ENCODE peak calls at places on chromosomes 12 and 14, in eight cellular contexts. G, N, M, E, T, J, R and L are unnamed samples.

GRCh38 chr12:107992870-107993451 is 136.1 kb upstream of the WSCD2 start:
- DNase-seq in G (no peak), N (peak; percentile 49), M (no peak), E (peak; percentile 89), T (no peak), J (no peak), R (peak; percentile 13), L (no peak)

GRCh38 chr14:77844802-77845201 is 44.9 kb downstream of the ADCK1 start:
- DNase-seq in G (no peak), N (no peak), M (no peak), E (no peak), T (no peak), J (no peak), R (no peak), L (no peak)

GRCh38 chr12:47270782-47271664 is 191.3 kb upstream of the AMIGO2 start:
- DNase-seq in G (no peak), N (no peak), M (no peak), E (no peak), T (no peak), J (no peak), R (no peak), L (no peak)

GRCh38 chr12:11015775-11016430 is 6.5 kb downstream of the TAS2R19 start:
- DNase-seq in G (no peak), N (peak; percentile 85), M (peak; percentile 57), E (no peak), T (no peak), J (no peak), R (no peak), L (no peak)

GRCh38 chr12:128992550-128992949 is 139.3 kb downstream of the GLT1D1 start:
- DNase-seq in G (no peak), N (no peak), M (no peak), E (no peak), T (no peak), J (no peak), R (no peak), L (no peak)

GRCh38 chr12:117039891-117040309 is 59.3 kb downstream of the TESC start:
- DNase-seq in G (peak; percentile 6), N (no peak), M (no peak), E (no peak), T (no peak), J (no peak), R (no peak), L (no peak)

GRCh38 chr14:106286697-106287290 is 760.4 kb downstream of the TMEM121 start:
- DNase-seq in G (no peak), N (no peak), M (no peak), E (peak; percentile 1), T (no peak), J (no peak), R (no peak), L (no peak)

GRCh38 chr12:71665109-71665476 is 992 bp downstream of the THAP2 start:
- DNase-seq in G (no peak), N (peak; percentile 40), M (no peak), E (no peak), T (peak; percentile 27), J (no peak), R (peak; percentile 14), L (no peak)

GRCh38 chr12:46701356-46701755 is 124.4 kb downstream of the SLC38A4 start:
- DNase-seq in G (no peak), N (no peak), M (no peak), E (no peak), T (no peak), J (no peak), R (no peak), L (no peak)

GRCh38 chr12:3421191-3421590 is 69.8 kb upstream of the PRMT8 start:
- DNase-seq in G (no peak), N (no peak), M (no peak), E (peak; percentile 35), T (no peak), J (no peak), R (no peak), L (no peak)

GRCh38 chr14:103899833-103900232 is 28.4 kb upstream of the TDRD9 start:
- DNase-seq in G (no peak), N (no peak), M (no peak), E (no peak), T (no peak), J (no peak), R (no peak), L (no peak)

GRCh38 chr12:176321-177181 is 37.4 kb downstream of the SLC6A12 start:
- DNase-seq in G (no peak), N (peak; percentile 61), M (peak; percentile 75), E (no peak), T (peak; percentile 56), J (no peak), R (peak; percentile 29), L (no peak)

GRCh38 chr12:89347325-89347829 is 4.9 kb downstream of the DUSP6 start:
- DNase-seq in G (no peak), N (no peak), M (no peak), E (no peak), T (no peak), J (no peak), R (no peak), L (no peak)
- H3K27me3 ChIP-seq in G (no peaks in the 10 kb centered on the region), N (no peaks in the 10 kb centered on the region), M (no peaks in the 10 kb centered on the region), E (peaks cover 22% of the 10 kb centered on the region), T (no peaks in the 10 kb centered on the region), J (no peaks in the 10 kb centered on the region), R (no peaks in the 10 kb centered on the region), L (no peaks in the 10 kb centered on the region)

GRCh38 chr14:64644629-64645028 is 59.6 kb upstream of the PLEKHG3 start:
- DNase-seq in G (no peak), N (no peak), M (no peak), E (no peak), T (no peak), J (no peak), R (no peak), L (no peak)

GRCh38 chr14:64654072-64654899 is 49.9 kb upstream of the PLEKHG3 start:
- DNase-seq in G (no peak), N (peak; percentile 60), M (no peak), E (no peak), T (no peak), J (no peak), R (peak; percentile 40), L (no peak)

GRCh38 chr14:64645220-64645891 is 58.9 kb upstream of the PLEKHG3 start:
- DNase-seq in G (no peak), N (peak; percentile 24), M (no peak), E (peak; percentile 97), T (no peak), J (no peak), R (peak; percentile 57), L (no peak)

GRCh38 chr14:64646103-64646502 is 58.1 kb upstream of the PLEKHG3 start:
- DNase-seq in G (no peak), N (no peak), M (no peak), E (peak; percentile 29), T (no peak), J (no peak), R (peak; percentile 30), L (no peak)

DNA sequence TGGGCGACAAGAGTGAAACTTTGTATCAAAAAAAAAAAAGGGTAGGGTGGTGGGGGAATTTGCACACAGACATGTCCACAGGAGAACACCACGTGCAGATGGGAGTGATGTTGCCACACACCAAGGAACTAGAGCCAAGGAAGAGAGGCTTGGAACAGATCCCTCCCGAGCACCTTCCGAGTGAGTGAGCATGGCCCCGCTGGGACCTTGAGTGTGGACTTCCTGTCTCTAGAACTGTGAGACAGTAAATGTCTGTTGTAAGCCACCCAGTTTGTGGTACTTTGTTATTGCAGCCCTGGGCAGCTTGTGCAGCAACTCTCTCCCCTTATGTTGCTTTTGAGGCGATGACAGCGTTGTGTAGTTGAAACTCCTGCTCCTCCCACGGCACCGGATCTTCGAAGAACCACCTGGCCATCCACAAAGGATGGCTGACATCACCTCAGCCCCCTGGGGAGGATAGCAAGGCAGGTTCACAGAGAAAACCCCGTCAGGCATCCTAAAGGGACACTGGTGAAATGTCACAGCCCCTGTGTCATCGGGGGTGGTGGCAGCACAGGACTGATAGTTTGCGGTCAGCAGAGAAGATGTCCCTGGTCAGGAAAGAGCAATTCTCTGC is 54.7 kb upstream of the PLEKHG3 start:
- DNase-seq in G (no peak), N (no peak), M (peak; percentile 20), E (peak; percentile 41), T (no peak), J (no peak), R (peak; percentile 53), L (no peak)
- H3K4me1 ChIP-seq in G (peaks cover 23% of the 10 kb centered on the region), N (peaks cover 56% of the 10 kb centered on the region), M (peaks cover 8% of the 10 kb centered on the region), E (peaks cover 12% of the 10 kb centered on the region), T (peaks cover 12% of the 10 kb centered on the region), J (no peaks in the 10 kb centered on the region), R (peaks cover 12% of the 10 kb centered on the region), L (peaks cover 16% of the 10 kb centered on the region)

GRCh38 chr12:123106640-123107359 is 44.1 kb downstream of the PITPNM2 start:
- DNase-seq in G (peak; percentile 57), N (no peak), M (peak; percentile 30), E (no peak), T (no peak), J (peak; percentile 81), R (no peak), L (no peak)

GRCh38 chr12:123107926-123108681 is 42.8 kb downstream of the PITPNM2 start:
- DNase-seq in G (peak; percentile 56), N (no peak), M (no peak), E (no peak), T (no peak), J (no peak), R (no peak), L (no peak)

GRCh38 chr12:123111498-123112165 is 39.3 kb downstream of the PITPNM2 start:
- DNase-seq in G (no peak), N (no peak), M (no peak), E (no peak), T (no peak), J (no peak), R (no peak), L (no peak)

GRCh38 chr12:123109319-123109772 is 41.5 kb downstream of the PITPNM2 start:
- DNase-seq in G (no peak), N (no peak), M (no peak), E (no peak), T (no peak), J (no peak), R (no peak), L (no peak)

DNA sequence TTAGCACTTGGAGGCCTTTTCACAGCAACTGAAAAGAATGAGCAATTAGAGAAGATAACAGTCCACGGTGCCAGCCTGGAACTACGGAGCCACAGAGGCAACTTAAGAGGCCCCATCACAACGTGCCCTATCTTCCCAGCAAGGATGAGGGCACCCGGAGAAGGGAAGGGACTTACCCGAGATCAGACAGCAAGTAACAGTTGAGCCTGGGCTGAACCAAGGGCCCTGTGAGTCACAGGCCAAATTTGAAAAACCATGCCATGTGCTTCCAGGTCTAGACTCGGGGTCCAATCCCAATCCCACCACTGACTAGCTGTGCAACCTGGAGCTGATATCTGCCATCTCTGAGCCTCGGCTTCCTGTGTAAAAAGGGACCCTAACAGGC is 42.2 kb downstream of the PITPNM2 start:
- DNase-seq in G (no peak), N (no peak), M (no peak), E (no peak), T (no peak), J (no peak), R (no peak), L (no peak)
- H3K27ac ChIP-seq in G (peak overlapping the region; percentile 91), N (no peak overlapping the region), M (no peak overlapping the region), E (no peak overlapping the region), T (peak overlapping the region; percentile 57), J (no peak overlapping the region), R (no peak overlapping the region), L (no peak overlapping the region)

DNA sequence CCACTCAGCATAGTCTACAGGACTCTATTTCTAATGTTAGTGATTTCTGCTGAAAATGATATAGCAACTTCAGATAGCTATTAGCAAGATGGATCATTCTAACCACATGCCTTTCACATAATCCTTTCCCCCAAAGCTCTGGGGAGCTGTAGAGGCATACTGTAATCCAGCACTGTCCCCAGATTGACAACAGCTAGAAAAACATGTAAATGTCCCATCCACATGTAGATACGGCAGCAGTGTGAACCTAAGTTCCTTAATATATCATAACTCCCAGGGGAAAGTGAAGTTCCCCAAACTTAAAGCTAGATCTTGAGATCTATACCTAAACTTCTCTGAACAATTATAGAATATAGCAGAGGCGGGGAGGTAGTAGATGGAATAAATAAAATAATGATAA is 14.0 kb downstream of the ZNF664 start:
- DNase-seq in G (no peak), N (no peak), M (no peak), E (no peak), T (no peak), J (no peak), R (no peak), L (no peak)
- H3K27me3 ChIP-seq in G (no peaks in the 10 kb centered on the region), N (no peaks in the 10 kb centered on the region), M (no peaks in the 10 kb centered on the region), E (no peaks in the 10 kb centered on the region), T (no peaks in the 10 kb centered on the region), J (no peaks in the 10 kb centered on the region), R (no peaks in the 10 kb centered on the region), L (no peaks in the 10 kb centered on the region)